ENCODE peak calls at places on chromosomes 7 and 10, in five cellular contexts. P is WTC11, Z is endodermal cell, R is germinal center, K is caudate nucleus. D is an unnamed sample.

GRCh38 chr7:101146-101545 is 91.2 kb upstream of the FAM20C start:
- DNase-seq in R (no peak), K (no peak), Z (no peak), P (no peak), D (no peak)

GRCh38 chr7:50718876-50719275 is 63.8 kb downstream of the GRB10 start:
- DNase-seq in P (no peak), K (no peak), R (no peak), Z (no peak), D (no peak)

GRCh38 chr10:17216217-17216900 is 11.7 kb upstream of the VIM start:
- DNase-seq in Z (peak), P (no peak), K (no peak), R (no peak), D (no peak)

GRCh38 chr7:36186359-36186758 is 33.3 kb downstream of the EEPD1 start:
- DNase-seq in K (no peak), Z (no peak), R (peak), P (no peak), D (no peak)

GRCh38 chr7:3978839-3979238 is 677.8 kb downstream of the SDK1 start:
- DNase-seq in P (no peak), Z (no peak), K (no peak), R (no peak), D (no peak)

GRCh38 chr10:8700689-8701088 is 646.2 kb downstream of the GATA3 start:
- DNase-seq in K (no peak), Z (no peak), R (no peak), P (no peak), D (no peak)

GRCh38 chr7:82736633-82737032 is 293.1 kb upstream of the CACNA2D1 start:
- DNase-seq in P (no peak), K (no peak), Z (no peak), R (no peak), D (no peak)

GRCh38 chr10:73810358-73810734 is 1.1 kb downstream of the NDST2 start:
- DNase-seq in R (no peak), K (no peak), Z (no peak), P (no peak), D (no peak)

GRCh38 chr7:2776353-2776752 is 67.8 kb downstream of the GNA12 start:
- DNase-seq in R (no peak), Z (no peak), K (no peak), P (no peak), D (no peak)

GRCh38 chr7:134188311-134188710 is 61.2 kb downstream of the LRGUK start:
- DNase-seq in K (no peak), Z (no peak), R (no peak), P (no peak), D (no peak)

GRCh38 chr7:147485660-147486210 is 1104.8 kb upstream of the C7orf33 start:
- DNase-seq in Z (no peak), P (no peak), R (no peak), K (no peak), D (no peak)

GRCh38 chr7:57343901-57344622 is 105.9 kb upstream of the ZNF716 start:
- DNase-seq in P (no peak), K (no peak), Z (no peak), R (no peak), D (no peak)

GRCh38 chr7:15323545-15323944 is 238.3 kb downstream of the AGMO start:
- DNase-seq in K (no peak), P (no peak), Z (no peak), R (no peak), D (no peak)

GRCh38 chr7:42672339-42672990 is 239.4 kb downstream of the C7orf25 start:
- DNase-seq in P (no peak), K (no peak), R (no peak), Z (no peak), D (no peak)

GRCh38 chr10:98001736-98002135 is 28.7 kb downstream of the CRTAC1 start:
- DNase-seq in R (no peak), P (no peak), Z (peak), K (no peak), D (no peak)

GRCh38 chr7:139699640-139700504 is 77.9 kb downstream of the HIPK2 start:
- DNase-seq in R (no peak), K (no peak), P (peak), Z (peak), D (no peak)

GRCh38 chr10:101389986-101390531 is 36.1 kb downstream of the BTRC start:
- DNase-seq in Z (no peak), K (no peak), R (no peak), P (no peak), D (no peak)

GRCh38 chr7:2580636-2581035 is 21.9 kb downstream of the IQCE start:
- DNase-seq in Z (no peak), P (no peak), K (no peak), R (no peak), D (no peak)

GRCh38 chr10:45379891-45380540 is 6.0 kb downstream of the ALOX5 start:
- DNase-seq in K (no peak), R (no peak), Z (no peak), P (no peak), D (no peak)

GRCh38 chr7:30019387-30019786 is 7.1 kb downstream of the FKBP14 start:
- DNase-seq in P (no peak), R (no peak), K (no peak), Z (no peak), D (no peak)

GRCh38 chr10:104331208-104331838 is 6.9 kb downstream of the ITPRIP start:
- DNase-seq in P (no peak), Z (peak), R (no peak), K (no peak), D (no peak)

GRCh38 chr7:142539901-142540300 is 209.4 kb upstream of the PRSS1 start:
- DNase-seq in K (no peak), Z (no peak), P (no peak), R (no peak), D (no peak)

GRCh38 chr10:6583447-6583846 is 3.4 kb upstream of the PRKCQ start:
- DNase-seq in R (no peak), P (no peak), Z (no peak), K (no peak), D (no peak)

GRCh38 chr10:113093188-113094113 is 143.4 kb downstream of the TCF7L2 start:
- DNase-seq in Z (peak), R (no peak), P (no peak), K (no peak), D (no peak)

GRCh38 chr7:137169282-137169698 is 174.2 kb downstream of the PTN start:
- DNase-seq in R (no peak), K (peak), Z (peak), P (peak), D (no peak)

GRCh38 chr7:81846398-81846797 is 76.6 kb upstream of the HGF start:
- DNase-seq in P (no peak), K (no peak), R (no peak), Z (no peak), D (peak)

GRCh38 chr7:132877578-132877977 is 204.3 kb downstream of the CHCHD3 start:
- DNase-seq in P (no peak), R (no peak), Z (no peak), K (no peak), D (no peak)

GRCh38 chr10:1228463-1228975 is 172.3 kb downstream of the WDR37 start:
- DNase-seq in R (no peak), K (no peak), Z (no peak), P (no peak), D (no peak)

GRCh38 chr7:30785786-30786185 is 14.6 kb downstream of the MINDY4 start:
- DNase-seq in K (no peak), P (no peak), Z (no peak), R (no peak), D (no peak)

GRCh38 chr7:28192786-28193581 is 12.4 kb upstream of the JAZF1 start:
- DNase-seq in Z (no peak), R (no peak), K (no peak), P (no peak), D (no peak)

GRCh38 chr10:61592581-61592980 is 70.1 kb upstream of the CABCOCO1 start:
- DNase-seq in R (peak), P (peak), K (no peak), Z (peak), D (no peak)

GRCh38 chr10:25487266-25487665 is 312.5 kb downstream of the GPR158 start:
- DNase-seq in P (no peak), R (no peak), Z (no peak), K (no peak), D (no peak)